ENCODE peak calls at places on chromosome 18, in ten cellular contexts. R, Z, A, J, E, L, N, U, T and V are unnamed samples.

GRCh38 chr18:72993245-72993644 is 125.5 kb upstream of the NETO1 start:
- DNase-seq in R (no peak), Z (no peak), A (no peak), J (no peak), U (no peak), T (no peak), L (no peak), E (no peak), N (no peak), V (no peak)

GRCh38 chr18:34911081-34911480 is 130.1 kb upstream of the MAPRE2 start:
- DNase-seq in N (no peak), A (no peak), J (no peak), U (no peak), E (no peak), R (no peak), L (no peak), T (no peak), Z (no peak), V (no peak)

GRCh38 chr18:50143295-50143694 is 51.7 kb downstream of the MYO5B start:
- DNase-seq in Z (no peak), A (no peak), J (no peak), E (no peak), L (no peak), U (no peak), N (no peak), R (no peak), T (no peak), V (no peak)

GRCh38 chr18:5309888-5310470 is 14.5 kb upstream of the ZBTB14 start:
- DNase-seq in T (no peak), L (no peak), J (peak), A (no peak), Z (no peak), N (no peak), E (no peak), R (no peak), U (no peak), V (no peak)

GRCh38 chr18:23547306-23547705 is 39.0 kb downstream of the NPC1 start:
- DNase-seq in N (no peak), A (no peak), E (no peak), L (no peak), Z (no peak), U (no peak), T (no peak), R (no peak), J (no peak), V (no peak)

GRCh38 chr18:11842562-11842961 is 8.7 kb upstream of the CHMP1B start:
- DNase-seq in A (no peak), E (no peak), L (no peak), Z (no peak), T (no peak), J (no peak), R (no peak), U (no peak), N (no peak), V (no peak)

GRCh38 chr18:68694316-68694715 is 20.6 kb downstream of the TMX3 start:
- DNase-seq in L (peak), T (no peak), N (no peak), E (no peak), U (peak), Z (peak), A (no peak), R (no peak), J (no peak), V (peak)

GRCh38 chr18:56086176-56086575 is 498.2 kb upstream of the TCF4 start:
- DNase-seq in J (peak), R (no peak), E (no peak), A (no peak), U (no peak), N (no peak), T (no peak), Z (no peak), L (no peak), V (no peak)

GRCh38 chr18:55920063-55920462 is 332.1 kb upstream of the TCF4 start:
- DNase-seq in T (no peak), Z (no peak), J (no peak), N (no peak), E (no peak), U (no peak), L (no peak), R (no peak), A (no peak), V (no peak)

GRCh38 chr18:47528343-47528742 is 276.9 kb upstream of the SKOR2 start:
- DNase-seq in R (no peak), N (no peak), L (no peak), U (no peak), A (no peak), Z (no peak), E (no peak), J (no peak), T (no peak), V (no peak)

GRCh38 chr18:24271381-24272331 is 126.0 kb downstream of the OSBPL1A start:
- DNase-seq in A (peak), Z (peak), N (peak), L (peak), J (peak), R (peak), T (peak), E (peak), U (peak), V (peak)

GRCh38 chr18:26487437-26487836 is 60.9 kb downstream of the KCTD1 start:
- DNase-seq in Z (no peak), N (no peak), A (peak), T (peak), R (no peak), E (no peak), U (no peak), L (no peak), J (peak), V (no peak)

GRCh38 chr18:23990474-23991410 is 23.8 kb upstream of the TTC39C start:
- DNase-seq in A (no peak), E (no peak), J (peak), Z (no peak), N (no peak), U (no peak), T (no peak), R (no peak), L (no peak), V (no peak)

GRCh38 chr18:25349131-25349925 is 2.6 kb downstream of the ZNF521 start:
- DNase-seq in E (peak), U (no peak), R (peak), T (no peak), N (no peak), A (no peak), J (peak), Z (peak), L (no peak), V (no peak)

GRCh38 chr18:46642561-46642960 is 14.5 kb downstream of the LOXHD1 start:
- DNase-seq in E (no peak), N (no peak), Z (peak), U (no peak), R (no peak), L (no peak), J (no peak), A (no peak), T (no peak), V (no peak)

GRCh38 chr18:54529444-54529843 is 61.6 kb upstream of the DYNAP start:
- DNase-seq in T (no peak), E (no peak), Z (no peak), N (no peak), L (no peak), A (no peak), R (no peak), U (no peak), J (no peak), V (no peak)

GRCh38 chr18:24878289-24878688 is 417.9 kb downstream of the HRH4 start:
- DNase-seq in J (peak), T (peak), N (peak), E (no peak), U (peak), Z (no peak), R (no peak), L (no peak), A (no peak), V (no peak)

GRCh38 chr18:10006261-10006903 is 92.6 kb downstream of the VAPA start:
- DNase-seq in A (no peak), R (no peak), U (peak), J (peak), L (no peak), T (no peak), N (peak), Z (no peak), E (no peak), V (no peak)

GRCh38 chr18:55179460-55180195 is 220.4 kb upstream of the CCDC68 start:
- DNase-seq in E (no peak), A (no peak), L (no peak), U (no peak), Z (no peak), J (no peak), N (no peak), R (no peak), T (peak), V (no peak)

GRCh38 chr18:75314117-75314516 is 103.5 kb downstream of the TSHZ1 start:
- DNase-seq in E (no peak), N (no peak), T (no peak), Z (no peak), J (no peak), R (no peak), U (no peak), L (no peak), A (no peak), V (no peak)

GRCh38 chr18:59814872-59815271 is 84.9 kb upstream of the PMAIP1 start:
- DNase-seq in Z (no peak), T (no peak), R (no peak), A (no peak), U (no peak), J (peak), E (no peak), N (no peak), L (no peak), V (no peak)

GRCh38 chr18:58431215-58431614 is 197.7 kb downstream of the ALPK2 start:
- DNase-seq in U (no peak), E (no peak), T (no peak), A (no peak), Z (no peak), N (no peak), L (no peak), R (no peak), J (no peak), V (no peak)

GRCh38 chr18:54440292-54440691 is 82.6 kb downstream of the C18orf54 start:
- DNase-seq in J (no peak), N (no peak), U (no peak), E (no peak), T (no peak), R (no peak), Z (no peak), L (no peak), A (no peak), V (no peak)

GRCh38 chr18:36179562-36180334 is 7.5 kb upstream of the MOCOS start:
- DNase-seq in Z (peak), L (no peak), R (no peak), U (no peak), T (no peak), A (peak), J (peak), N (no peak), E (peak), V (no peak)

GRCh38 chr18:47997338-47997780 is 66.9 kb upstream of the SMAD2 start:
- DNase-seq in U (no peak), N (no peak), L (no peak), R (peak), J (no peak), E (no peak), T (no peak), Z (no peak), A (no peak), V (no peak)

GRCh38 chr18:74820160-74820780 is 222.6 kb downstream of the ZNF407 start:
- DNase-seq in N (no peak), R (no peak), L (no peak), U (no peak), T (no peak), E (no peak), Z (no peak), A (no peak), J (no peak), V (no peak)